ENCODE peak calls at places on chromosomes 16 and 17, in five cellular contexts. M, S, C, U and Q are unnamed samples.

GRCh38 chr17:38459556-38459955 is 31.3 kb downstream of the ARHGAP23 start:
- DNase-seq in S (no peak), C (peak; percentile 48), U (no peak), M (no peak), Q (no peak)

GRCh38 chr16:3173892-3174617 is 13.9 kb upstream of the OR1F1 start:
- DNase-seq in M (no peak), C (no peak), U (peak; percentile 61), S (no peak), Q (no peak)

GRCh38 chr17:6703751-6704150 is 9.4 kb downstream of the SLC13A5 start:
- DNase-seq in U (no peak), M (no peak), C (no peak), S (no peak), Q (no peak)

GRCh38 chr17:73924083-73924482 is 279.4 kb upstream of the RPL38 start:
- DNase-seq in S (no peak), C (no peak), U (no peak), M (no peak), Q (no peak)

GRCh38 chr17:19009970-19010369 is 5.4 kb upstream of the FAM83G start:
- DNase-seq in C (no peak), S (no peak), M (no peak), U (no peak), Q (no peak)

GRCh38 chr17:39939588-39940419 is 12.3 kb downstream of the LRRC3C start:
- DNase-seq in S (peak; percentile 78), U (peak; percentile 75), C (no peak), M (peak; percentile 80), Q (no peak)

GRCh38 chr17:40460585-40460975 is 17.3 kb downstream of the IGFBP4 start:
- DNase-seq in C (no peak), U (no peak), S (no peak), M (no peak), Q (no peak)

GRCh38 chr16:1077877-1078578 is 5.5 kb downstream of the SSTR5 start:
- DNase-seq in S (no peak), M (no peak), C (no peak), U (no peak), Q (no peak)

GRCh38 chr16:10232757-10233156 is 50.5 kb upstream of the GRIN2A start:
- DNase-seq in S (no peak), M (no peak), C (no peak), U (no peak), Q (no peak)

GRCh38 chr16:24848065-24848464 is 2.3 kb downstream of the SLC5A11 start:
- DNase-seq in C (no peak), U (peak; percentile 67), S (no peak), M (peak; percentile 52), Q (no peak)

GRCh38 chr17:44074231-44074910 is 3.8 kb downstream of the G6PC3 start:
- DNase-seq in M (no peak), S (no peak), U (no peak), C (peak; percentile 54), Q (no peak)

GRCh38 chr17:20952183-20952582 is 90.6 kb downstream of the USP22 start:
- DNase-seq in M (no peak), U (peak; percentile 51), C (no peak), S (no peak), Q (no peak)

GRCh38 chr17:3667366-3668278 is 756 bp downstream of the TAX1BP3 start:
- DNase-seq in M (peak; percentile 95), C (no peak), U (peak; percentile 80), S (no peak), Q (peak; percentile 90)